ENCODE peak calls at places on chromosomes 4 and X, in eight cellular contexts. T is nephron progenitor cell, U is AG04450, G is fibroblast of pulmonary artery, K is tibial nerve, Y is endothelial cell of umbilical vein, I is tibial artery, F is cardiac fibroblast. E is an unnamed sample.

GRCh38 chr4:93897559-93897958 is 69.0 kb downstream of the ATOH1 start:
- DNase-seq in T (no peak), U (no peak), G (peak), K (no peak), Y (peak), I (no peak), F (peak), E (no peak)

GRCh38 chr4:52512291-52512690 is 146.8 kb downstream of the USP46 start:
- DNase-seq in T (no peak), U (no peak), G (no peak), K (no peak), Y (no peak), I (no peak), F (no peak), E (no peak)

GRCh38 chrX:112672788-112673560 is 6.8 kb downstream of the LHFPL1 start:
- DNase-seq in T (peak), U (no peak), G (no peak), K (no peak), Y (no peak), I (no peak), F (no peak), E (no peak)

GRCh38 chrX:78314561-78314960 is 12.8 kb downstream of the CYSLTR1 start:
- DNase-seq in T (no peak), U (no peak), G (no peak), K (no peak), Y (no peak), I (no peak), F (no peak), E (no peak)

GRCh38 chr4:78312989-78313753 is 238.4 kb upstream of the ANXA3 start:
- DNase-seq in T (no peak), U (no peak), G (no peak), K (no peak), Y (no peak), I (no peak), F (peak), E (no peak)

GRCh38 chr4:158805628-158806471 is 37.0 kb downstream of the FNIP2 start:
- DNase-seq in T (no peak), U (no peak), G (no peak), K (no peak), Y (no peak), I (no peak), F (no peak), E (no peak)

GRCh38 chrX:40647307-40648197 is at the start of gene CXorf38:
- DNase-seq in T (peak), U (peak), G (peak), K (peak), Y (peak), I (peak), F (peak), E (peak)

GRCh38 chrX:15849555-15849954 is 5.1 kb downstream of the AP1S2 start:
- DNase-seq in T (no peak), U (no peak), G (peak), K (no peak), Y (peak), I (no peak), F (peak), E (no peak)

GRCh38 chr4:32133141-32133540 is 1413.0 kb downstream of the PCDH7 start:
- DNase-seq in T (no peak), U (no peak), G (peak), K (no peak), Y (no peak), I (no peak), F (peak), E (no peak)

DNA sequence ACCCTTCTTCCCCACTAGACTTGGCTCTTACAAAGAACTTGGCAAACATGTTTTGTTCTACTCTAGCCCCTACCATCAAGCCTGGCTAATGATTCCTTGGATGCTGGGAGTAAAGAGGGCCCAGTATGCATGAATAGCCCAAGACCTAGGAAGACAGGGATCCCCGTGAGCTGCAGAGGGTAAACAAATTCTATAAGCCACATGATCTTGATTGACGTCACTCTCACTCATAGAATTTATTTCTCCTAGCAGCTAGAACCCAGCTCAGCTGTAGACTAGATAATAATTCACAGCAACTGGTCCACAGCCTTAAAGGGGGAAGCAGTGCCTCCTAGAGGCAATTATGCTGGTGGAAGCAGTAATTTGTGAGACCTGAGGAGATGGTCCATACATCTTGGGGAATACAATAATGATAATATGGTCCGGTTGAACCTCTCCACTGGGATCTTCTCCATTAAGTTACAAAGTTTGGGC is 16.1 kb upstream of the USO1 start:
- DNase-seq in T (no peak), U (no peak), G (no peak), K (no peak), Y (no peak), I (no peak), F (no peak), E (peak)
- TF ChIP-seq CTCF in T (peak), U (peak), G (peak), K (no peak), Y (peak), I (no peak), F (peak), E (peak)

DNA sequence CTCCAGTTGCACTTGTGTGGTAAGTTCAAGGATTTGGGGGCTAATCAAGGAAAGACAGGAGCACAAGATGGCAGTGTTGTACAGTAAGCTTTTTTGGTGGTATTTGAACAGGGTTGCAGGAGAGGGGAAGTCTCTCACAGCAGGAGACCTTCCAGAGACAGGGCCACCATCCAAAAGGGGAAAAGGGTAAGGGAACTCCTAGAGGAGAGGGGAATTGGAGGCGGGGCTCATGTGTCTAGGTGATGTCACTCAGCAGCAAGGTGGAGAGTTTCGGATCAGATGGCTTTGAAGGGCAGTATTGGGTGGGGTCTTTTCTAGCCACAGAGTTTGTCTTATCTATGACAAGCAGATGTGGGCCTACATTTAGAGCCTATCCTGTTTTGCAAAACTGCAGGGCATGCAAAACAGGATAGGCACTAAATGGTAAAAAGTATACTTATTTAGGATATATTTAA is 13.4 kb upstream of the RNF175 start:
- DNase-seq in T (no peak), U (no peak), G (no peak), K (no peak), Y (no peak), I (no peak), F (no peak), E (no peak)
- TF ChIP-seq CTCF in T (no peak), U (no peak), G (no peak), K (no peak), Y (no peak), I (no peak), F (peak), E (no peak)

DNA sequence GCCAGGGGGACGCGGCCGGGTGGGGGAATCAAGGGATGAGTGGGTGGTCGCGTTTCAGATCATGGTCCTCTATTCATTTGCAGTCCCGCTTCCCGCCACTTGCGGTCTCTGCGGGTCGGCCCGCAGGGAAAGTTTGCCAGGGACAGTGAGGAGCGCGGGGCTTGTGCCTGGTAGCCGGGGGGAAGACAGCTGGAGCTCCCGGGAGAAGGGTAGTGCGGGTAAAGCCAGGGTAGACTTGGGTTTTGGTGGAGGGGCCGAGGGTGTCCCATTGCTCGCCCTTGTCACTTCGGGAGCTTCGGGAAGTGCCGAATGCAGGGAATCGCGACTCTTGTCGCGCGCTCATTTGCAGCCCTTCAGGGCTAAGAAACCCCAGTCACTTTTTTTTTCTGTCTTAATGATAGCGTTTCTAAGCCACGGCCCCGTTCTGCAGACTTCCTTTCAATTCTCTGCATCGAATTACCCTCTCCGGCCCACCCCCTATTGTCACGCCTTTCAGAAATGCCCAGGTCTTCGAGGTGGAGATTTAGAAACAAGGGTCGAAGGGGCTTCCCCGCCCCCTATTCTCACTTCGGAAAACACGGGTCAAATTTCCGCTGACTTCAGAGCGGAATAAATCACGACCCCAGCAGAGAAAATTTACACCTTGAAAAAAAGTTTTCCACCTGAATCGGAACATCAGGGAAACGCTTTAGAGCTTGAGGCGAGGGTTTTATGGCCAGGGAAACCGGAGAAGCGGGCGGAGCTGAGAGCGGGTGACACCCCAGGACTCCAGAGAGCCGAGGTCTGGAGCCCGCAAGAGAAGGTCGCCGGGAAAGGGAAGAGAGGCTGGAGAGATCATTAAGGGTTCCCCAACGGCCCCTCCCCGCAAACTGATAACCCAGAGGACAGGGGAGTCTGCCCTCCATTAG is 1.4 kb downstream of the SHISA3 start:
- DNase-seq in T (peak), U (no peak), G (no peak), K (no peak), Y (peak), I (no peak), F (no peak), E (peak)
- TF ChIP-seq CTCF in T (peak), U (no peak), G (peak), K (no peak), Y (peak), I (no peak), F (peak), E (no peak)

GRCh38 chr4:80897537-80898303 is 132.8 kb upstream of the BMP3 start:
- DNase-seq in T (no peak), U (no peak), G (no peak), K (no peak), Y (no peak), I (no peak), F (no peak), E (no peak)

DNA sequence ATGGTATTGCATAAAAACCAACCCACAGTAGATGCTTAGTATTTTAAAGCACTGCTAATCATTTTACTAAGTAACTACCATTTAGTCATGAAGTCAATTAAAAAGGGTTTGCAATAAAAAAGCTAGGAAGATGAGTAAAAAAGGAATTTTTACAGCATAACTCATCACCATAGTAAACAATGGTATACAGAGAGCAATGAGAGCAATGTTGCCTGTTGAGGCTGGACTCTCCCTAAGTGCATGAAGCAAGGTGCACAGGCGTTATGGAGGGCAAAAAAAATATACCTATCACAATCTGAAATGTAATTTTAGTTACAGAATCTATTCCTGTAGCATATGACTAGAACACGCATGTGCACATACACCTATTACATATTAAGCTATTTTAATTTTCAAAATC is 129.6 kb upstream of the BMP3 start:
- DNase-seq in T (no peak), U (no peak), G (no peak), K (no peak), Y (no peak), I (no peak), F (no peak), E (no peak)
- TF ChIP-seq CTCF in T (no peak), U (no peak), G (no peak), K (no peak), Y (no peak), I (no peak), F (no peak), E (no peak)

DNA sequence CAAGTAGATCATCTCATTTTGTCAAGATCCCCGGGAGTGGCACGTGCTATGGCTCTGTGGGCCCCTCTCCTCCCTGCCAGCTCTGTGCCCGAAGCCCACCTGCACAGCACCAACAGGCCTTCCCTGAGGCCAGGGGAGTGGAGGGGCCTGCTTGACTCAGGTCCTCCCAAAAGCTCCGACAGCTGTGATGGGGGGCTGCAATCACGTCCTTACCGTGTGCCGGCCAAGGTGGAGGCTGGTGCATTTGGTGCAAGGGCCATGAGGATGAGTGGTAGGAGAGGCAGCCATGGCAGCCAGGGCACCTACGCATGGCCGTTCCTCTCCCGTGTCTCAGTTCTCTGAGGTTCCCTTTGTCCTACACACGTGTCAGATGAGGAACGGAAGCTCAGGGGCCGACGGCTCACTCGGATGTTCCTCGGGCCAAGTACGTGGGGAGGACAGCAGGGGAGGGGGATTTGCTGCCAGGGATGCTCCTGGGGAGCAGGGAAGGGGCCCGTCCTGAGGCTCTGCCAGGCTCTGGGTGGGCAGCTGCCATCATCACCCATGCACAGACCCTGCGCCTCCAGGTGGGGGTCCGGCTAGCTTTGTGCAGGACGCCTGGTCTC is 95.8 kb downstream of the HMX1 start:
- DNase-seq in T (no peak), U (no peak), G (no peak), K (no peak), Y (no peak), I (peak), F (no peak), E (no peak)
- TF ChIP-seq CTCF in T (no peak), U (no peak), G (no peak), K (no peak), Y (no peak), I (no peak), F (no peak), E (no peak)

GRCh38 chr4:186366326-186366725 is 100.3 kb downstream of the F11 start:
- DNase-seq in T (no peak), U (no peak), G (no peak), K (no peak), Y (no peak), I (no peak), F (no peak), E (no peak)
- TF ChIP-seq CTCF in T (no peak), U (no peak), G (no peak), K (no peak), Y (no peak), I (no peak), F (no peak), E (no peak)

GRCh38 chr4:176014583-176015108 is 51.0 kb upstream of the WDR17 start:
- DNase-seq in T (no peak), U (no peak), G (no peak), K (no peak), Y (no peak), I (no peak), F (no peak), E (no peak)
- TF ChIP-seq CTCF in T (no peak), U (no peak), G (no peak), K (no peak), Y (no peak), I (no peak), F (no peak), E (no peak)

GRCh38 chrX:145825896-145826295 is 8.3 kb downstream of the SLITRK2 start:
- DNase-seq in T (no peak), U (no peak), G (no peak), K (no peak), Y (no peak), I (no peak), F (peak), E (no peak)
- TF ChIP-seq CTCF in T (peak), U (no peak), G (no peak), K (no peak), Y (no peak), I (no peak), F (no peak), E (peak)

DNA sequence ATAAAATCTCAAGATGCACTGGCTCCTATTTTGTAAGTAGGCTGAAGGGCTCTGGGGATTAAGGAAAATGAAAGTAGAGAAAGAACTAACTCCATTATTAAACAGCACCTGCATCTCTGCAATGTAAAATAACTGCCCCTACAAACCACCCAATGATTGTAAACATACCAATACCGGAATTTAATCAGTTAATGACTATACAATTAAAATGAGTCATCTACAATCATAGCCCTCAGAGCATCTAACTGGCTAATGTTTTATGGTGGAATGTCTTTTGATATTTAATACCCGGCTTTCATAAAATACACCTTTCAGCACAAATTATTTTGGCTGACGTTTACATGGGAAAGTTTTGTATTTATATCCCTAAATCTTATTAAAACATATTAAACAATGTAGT is 142.3 kb downstream of the PAPSS1 start:
- DNase-seq in T (no peak), U (no peak), G (no peak), K (no peak), Y (no peak), I (no peak), F (no peak), E (no peak)
- TF ChIP-seq CTCF in T (no peak), U (no peak), G (no peak), K (no peak), Y (no peak), I (no peak), F (no peak), E (no peak)

GRCh38 chrX:17374619-17375360 is at the start of gene NHS:
- DNase-seq in T (peak), U (peak), G (peak), K (peak), Y (peak), I (peak), F (peak), E (peak)
- TF ChIP-seq CTCF in T (peak), U (peak), G (peak), K (peak), Y (peak), I (peak), F (peak), E (no peak)

E was measured in GM13977.